ENCODE peak calls at places on chromosomes 4 and X, in eight cellular contexts. M, G, X, L, Z, V, W and D are unnamed samples. For H3K27me3, the result is how much of the 10 kb centered on the place peaks cover.

GRCh38 chr4:123378794-123379193 is 17.8 kb upstream of the SPRY1 start:
- DNase-seq in M (no peak), G (no peak), X (no peak), L (no peak), Z (no peak), V (no peak), W (no peak), D (no peak)

GRCh38 chr4:121814756-121815155 is 8.9 kb downstream of the CCNA2 start:
- DNase-seq in M (no peak), G (no peak), X (no peak), L (no peak), Z (no peak), V (no peak), W (no peak), D (no peak)

GRCh38 chr4:9764155-9764696 is 17.2 kb upstream of the DRD5 start:
- DNase-seq in M (no peak), G (no peak), X (no peak), L (no peak), Z (no peak), V (no peak), W (no peak), D (no peak)

GRCh38 chrX:45718676-45719075 is 518.0 kb upstream of the DIPK2B start:
- DNase-seq in M (no peak), G (no peak), X (no peak), L (no peak), Z (no peak), V (no peak), W (no peak), D (no peak)

GRCh38 chr4:151990201-151990600 is 229.4 kb upstream of the GATB start:
- DNase-seq in M (no peak), G (no peak), X (no peak), L (no peak), Z (no peak), V (no peak), W (no peak), D (no peak)

GRCh38 chr4:53500552-53500951 is 90.7 kb downstream of the LNX1 start:
- DNase-seq in M (no peak), G (no peak), X (no peak), L (no peak), Z (no peak), V (no peak), W (no peak), D (no peak)

GRCh38 chrX:77451041-77451440 is 3.9 kb downstream of the FGF16 start:
- DNase-seq in M (no peak), G (no peak), X (no peak), L (no peak), Z (no peak), V (no peak), W (no peak), D (no peak)

GRCh38 chrX:24298191-24298590 is 15.7 kb downstream of the SUPT20HL2 start:
- DNase-seq in M (no peak), G (no peak), X (no peak), L (no peak), Z (no peak), V (no peak), W (no peak), D (no peak)

GRCh38 chr4:13530823-13531608 is 13.3 kb downstream of the NKX3-2 start:
- DNase-seq in M (no peak), G (no peak), X (peak), L (no peak), Z (no peak), V (no peak), W (no peak), D (no peak)

GRCh38 chr4:74755486-74755885 is 38.8 kb downstream of the BTC start:
- DNase-seq in M (no peak), G (no peak), X (peak), L (no peak), Z (no peak), V (peak), W (peak), D (no peak)

GRCh38 chr4:111209706-111210105 is 586.8 kb upstream of the PITX2 start:
- DNase-seq in M (no peak), G (no peak), X (no peak), L (peak), Z (no peak), V (no peak), W (no peak), D (no peak)

GRCh38 chr4:30721353-30722091 is 1.4 kb downstream of the PCDH7 start:
- DNase-seq in M (no peak), G (no peak), X (peak), L (no peak), Z (peak), V (no peak), W (peak), D (peak)

GRCh38 chr4:110211007-110211769 is 12.8 kb upstream of the ELOVL6 start:
- DNase-seq in M (no peak), G (no peak), X (no peak), L (no peak), Z (no peak), V (no peak), W (peak), D (no peak)

GRCh38 chrX:41761702-41762101 is 37.7 kb downstream of the GPR82 start:
- DNase-seq in M (no peak), G (no peak), X (no peak), L (no peak), Z (no peak), V (no peak), W (no peak), D (no peak)

GRCh38 chr4:13642576-13642975 is 15.1 kb upstream of the BOD1L1 start:
- DNase-seq in M (no peak), G (no peak), X (peak), L (no peak), Z (peak), V (no peak), W (no peak), D (peak)

GRCh38 chr4:119930546-119930945 is 136.1 kb downstream of the MAD2L1 start:
- DNase-seq in M (no peak), G (no peak), X (no peak), L (no peak), Z (no peak), V (no peak), W (no peak), D (no peak)

GRCh38 chr4:14180983-14181601 is 553.6 kb upstream of the BOD1L1 start:
- DNase-seq in M (no peak), G (no peak), X (no peak), L (no peak), Z (peak), V (no peak), W (no peak), D (no peak)

GRCh38 chr4:100609810-100610209 is 92.0 kb upstream of the EMCN start:
- DNase-seq in M (no peak), G (no peak), X (no peak), L (no peak), Z (no peak), V (no peak), W (no peak), D (no peak)

GRCh38 chrX:110847334-110847733 is 51.7 kb upstream of the CHRDL1 start:
- DNase-seq in M (no peak), G (no peak), X (no peak), L (no peak), Z (no peak), V (no peak), W (no peak), D (no peak)

GRCh38 chr4:107069049-107069448 is 32.9 kb upstream of the DKK2 start:
- DNase-seq in M (no peak), G (no peak), X (no peak), L (no peak), Z (no peak), V (no peak), W (no peak), D (no peak)

GRCh38 chrX:10240918-10241317 is 84.1 kb downstream of the CLCN4 start:
- DNase-seq in M (no peak), G (no peak), X (peak), L (no peak), Z (no peak), V (no peak), W (no peak), D (no peak)

GRCh38 chrX:32562261-32562660 is 649.1 kb downstream of the DMD start:
- DNase-seq in M (no peak), G (no peak), X (no peak), L (no peak), Z (no peak), V (no peak), W (no peak), D (no peak)

GRCh38 chr4:140019619-140020367 is 134.2 kb downstream of the MAML3 start:
- DNase-seq in M (no peak), G (no peak), X (no peak), L (no peak), Z (no peak), V (no peak), W (no peak), D (no peak)

GRCh38 chrX:63967541-63967940 is 182.5 kb upstream of the ARHGEF9 start:
- DNase-seq in M (no peak), G (no peak), X (no peak), L (no peak), Z (no peak), V (no peak), W (no peak), D (no peak)

GRCh38 chr4:10364194-10364593 is 93.0 kb downstream of the ZNF518B start:
- DNase-seq in M (no peak), G (no peak), X (no peak), L (no peak), Z (no peak), V (no peak), W (no peak), D (no peak)

GRCh38 chr4:95556460-95556859 is 7.7 kb upstream of the UNC5C start:
- DNase-seq in M (no peak), G (no peak), X (no peak), L (no peak), Z (no peak), V (no peak), W (no peak), D (no peak)

GRCh38 chr4:138494931-138495330 is 252.8 kb upstream of the SLC7A11 start:
- DNase-seq in M (no peak), G (no peak), X (no peak), L (peak), Z (no peak), V (no peak), W (no peak), D (no peak)

GRCh38 chr4:6542951-6543350 is 32.0 kb upstream of the MAN2B2 start:
- DNase-seq in M (no peak), G (no peak), X (no peak), L (no peak), Z (no peak), V (no peak), W (no peak), D (no peak)

GRCh38 chr4:82784615-82785247 is 13.9 kb downstream of the SCD5 start:
- DNase-seq in M (no peak), G (no peak), X (no peak), L (no peak), Z (no peak), V (no peak), W (no peak), D (no peak)

GRCh38 chr4:123833156-123833555 is 436.6 kb downstream of the SPRY1 start:
- DNase-seq in M (no peak), G (no peak), X (no peak), L (no peak), Z (no peak), V (no peak), W (no peak), D (no peak)

GRCh38 chrX:95884196-95884595 is 800.4 kb upstream of the DIAPH2 start:
- DNase-seq in M (no peak), G (no peak), X (no peak), L (no peak), Z (no peak), V (no peak), W (no peak), D (peak)

GRCh38 chrX:154348114-154348531 is 26.3 kb downstream of the FLNA start:
- DNase-seq in M (no peak), G (no peak), X (peak), L (no peak), Z (no peak), V (no peak), W (no peak), D (no peak)

GRCh38 chr4:39621582-39621981 is 17.1 kb downstream of the SMIM14 start:
- DNase-seq in M (no peak), G (no peak), X (no peak), L (no peak), Z (peak), V (peak), W (peak), D (peak)

GRCh38 chr4:4384837-4385236 is 2.1 kb upstream of the NSG1 start:
- DNase-seq in M (no peak), G (no peak), X (no peak), L (peak), Z (no peak), V (no peak), W (no peak), D (no peak)
- H3K27me3 ChIP-seq in M (half or more), G (half or more), X (half or more), L (under half), Z (under half), V (under half), W (half or more), D (under half)

GRCh38 chr4:181498148-181498547 is 745.1 kb upstream of the TENM3 start:
- DNase-seq in M (no peak), G (no peak), X (no peak), L (no peak), Z (no peak), V (no peak), W (no peak), D (no peak)
- TF ChIP-seq EP300 in M (no peak), G (no peak), X (no peak), L (no peak), Z (no peak), V (no peak), W (no peak), D (no peak)

GRCh38 chrX:40098264-40099045 is 697 bp upstream of the BCOR start:
- DNase-seq in M (no peak), G (no peak), X (no peak), L (no peak), Z (no peak), V (no peak), W (peak), D (no peak)
- TF ChIP-seq POLR2A in M (no peak), G (no peak), X (peak), L (no peak), Z (no peak), V (no peak), W (peak), D (no peak)

DNA sequence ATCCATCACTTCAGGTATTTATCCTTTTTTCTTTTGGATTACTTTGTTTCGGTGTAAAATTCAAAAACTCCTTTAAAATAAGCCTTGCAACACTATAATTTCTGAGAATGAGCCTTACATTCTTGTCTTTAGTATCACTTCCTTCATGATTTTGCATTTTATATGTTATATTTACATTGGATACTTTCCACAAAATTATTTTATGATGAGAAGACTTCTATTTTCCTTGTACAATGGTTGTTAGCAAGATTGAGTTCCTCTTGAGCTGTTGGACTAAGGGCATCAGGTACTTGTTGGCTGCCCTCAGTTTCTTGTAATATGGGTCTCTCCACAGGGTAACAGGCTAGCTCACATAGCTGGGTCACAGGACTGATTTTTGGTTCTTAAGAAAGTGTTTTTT is 22.7 kb upstream of the HPGDS start:
- DNase-seq in M (no peak), G (no peak), X (no peak), L (no peak), Z (no peak), V (no peak), W (no peak), D (no peak)
- H3K27me3 ChIP-seq in M (under half), G (under half), X (under half), L (under half), Z (under half), V (under half), W (under half), D (under half)

DNA sequence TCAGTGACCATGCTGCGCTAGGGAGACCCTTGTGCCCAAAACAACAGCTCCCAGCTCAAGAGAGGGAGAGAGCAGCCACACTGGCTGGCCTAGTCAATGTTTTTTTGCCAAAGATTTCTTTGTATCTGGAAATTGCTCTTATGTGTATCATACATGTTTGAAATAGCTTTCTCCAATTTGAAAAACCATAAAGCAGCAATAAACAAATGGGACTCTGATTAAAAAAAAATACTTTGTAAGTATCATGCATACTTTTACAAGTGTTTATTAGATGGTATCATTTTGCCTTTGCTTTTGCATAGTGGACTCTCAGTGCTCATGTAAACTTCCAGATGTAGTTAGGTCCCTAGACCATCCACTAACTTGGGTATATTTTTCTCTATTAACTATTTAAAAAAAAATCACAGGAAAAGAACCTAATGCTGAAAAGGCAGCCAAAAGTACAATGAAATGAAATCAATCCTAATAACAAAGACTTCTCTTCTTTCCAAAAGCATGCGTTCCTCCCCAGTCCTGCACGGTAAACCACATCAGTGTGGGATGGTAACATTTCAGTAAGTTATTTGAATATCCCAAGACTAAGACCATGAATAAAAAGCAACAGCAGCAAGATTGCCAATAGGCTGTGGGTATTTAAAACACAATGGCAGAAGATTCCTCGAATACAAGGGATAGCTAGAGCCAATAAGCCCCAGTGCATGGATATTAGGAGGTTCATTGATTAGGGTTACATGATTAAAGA is 117.6 kb downstream of the PALLD start:
- DNase-seq in M (no peak), G (no peak), X (no peak), L (no peak), Z (no peak), V (no peak), W (no peak), D (no peak)
- TF ChIP-seq EP300 in M (no peak), G (no peak), X (no peak), L (no peak), Z (no peak), V (no peak), W (no peak), D (no peak)

GRCh38 chrX:49192722-49193328 is 6.7 kb upstream of the PRICKLE3 start:
- DNase-seq in M (no peak), G (no peak), X (no peak), L (no peak), Z (no peak), V (no peak), W (no peak), D (no peak)

GRCh38 chrX:49190783-49191032 is 4.5 kb upstream of the PRICKLE3 start:
- DNase-seq in M (peak), G (peak), X (no peak), L (no peak), Z (no peak), V (no peak), W (no peak), D (no peak)

GRCh38 chrX:49188468-49189076 is 2.4 kb upstream of the PRICKLE3 start:
- DNase-seq in M (no peak), G (no peak), X (no peak), L (no peak), Z (no peak), V (no peak), W (no peak), D (no peak)

GRCh38 chrX:49193542-49193964 is 6.4 kb downstream of the SYP start:
- DNase-seq in M (no peak), G (no peak), X (no peak), L (no peak), Z (no peak), V (no peak), W (no peak), D (no peak)

GRCh38 chrX:49191033-49191871 is 5.1 kb upstream of the PRICKLE3 start:
- DNase-seq in M (peak), G (peak), X (peak), L (peak), Z (peak), V (peak), W (peak), D (peak)
- TF ChIP-seq POLR2A in M (peak), G (peak), X (peak), L (no peak), Z (no peak), V (peak), W (peak), D (peak)

GRCh38 chr4:1045595-1046201 is 34.3 kb downstream of the FGFRL1 start:
- DNase-seq in M (no peak), G (no peak), X (peak), L (no peak), Z (no peak), V (no peak), W (no peak), D (peak)

GRCh38 chr4:1048781-1049590 is 37.6 kb downstream of the FGFRL1 start:
- DNase-seq in M (no peak), G (peak), X (peak), L (no peak), Z (no peak), V (no peak), W (no peak), D (peak)

GRCh38 chr4:1045193-1045594 is 33.8 kb downstream of the FGFRL1 start:
- DNase-seq in M (no peak), G (no peak), X (peak), L (no peak), Z (no peak), V (no peak), W (no peak), D (peak)

GRCh38 chr4:1047976-1048780 is 36.8 kb downstream of the FGFRL1 start:
- DNase-seq in M (no peak), G (peak), X (peak), L (no peak), Z (no peak), V (no peak), W (peak), D (peak)

GRCh38 chr4:1047106-1047975 is 35.9 kb downstream of the FGFRL1 start:
- DNase-seq in M (no peak), G (peak), X (peak), L (no peak), Z (peak), V (no peak), W (peak), D (peak)
- H3K27me3 ChIP-seq in M (under half), G (half or more), X (half or more), L (under half), Z (under half), V (under half), W (half or more), D (under half)

GRCh38 chrX:17744896-17745523 is 7.7 kb downstream of the SCML1 start:
- DNase-seq in M (no peak), G (no peak), X (no peak), L (no peak), Z (no peak), V (no peak), W (no peak), D (no peak)
- TF ChIP-seq EP300 in M (no peak), G (no peak), X (no peak), L (no peak), Z (no peak), V (no peak), W (no peak), D (no peak)

DNA sequence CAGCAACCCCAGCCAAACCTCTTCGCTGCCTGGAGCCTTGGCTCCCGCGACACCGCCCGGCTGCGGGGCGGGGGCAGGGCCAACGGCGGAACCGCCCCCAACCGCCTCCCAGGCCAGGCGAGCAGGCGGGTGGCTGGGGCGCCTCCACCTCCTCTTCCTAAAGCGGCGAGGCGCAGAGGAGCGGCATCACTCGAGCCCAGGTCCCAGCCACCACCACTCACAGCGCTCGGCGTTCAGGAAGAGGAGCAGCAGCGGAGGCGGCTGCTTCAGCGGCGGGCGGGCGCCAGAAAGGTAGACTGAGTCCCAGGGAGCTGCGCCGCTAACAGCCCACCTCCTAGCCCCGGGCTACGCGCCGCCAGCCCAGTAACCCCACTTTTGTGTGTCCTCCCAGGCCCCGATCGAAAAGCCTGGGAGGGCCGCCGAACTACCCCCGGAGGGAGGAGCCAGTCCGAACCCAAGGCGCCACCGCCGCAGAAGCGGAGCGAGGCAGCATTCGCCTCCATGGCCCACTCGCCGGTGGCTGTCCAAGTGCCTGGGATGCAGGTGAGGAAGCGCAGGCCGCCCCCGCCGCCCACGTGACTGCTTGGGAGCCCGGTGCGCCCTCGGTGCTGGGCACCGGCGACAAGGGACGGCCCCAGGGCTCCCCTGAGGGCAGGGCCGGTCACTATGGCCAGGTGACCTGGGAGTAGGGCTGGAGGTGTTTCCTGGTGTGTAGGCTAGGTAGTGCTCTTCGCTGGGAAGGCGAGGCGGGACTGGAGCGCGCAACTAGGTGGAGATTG is at the start of gene STK26:
- DNase-seq in M (peak), G (peak), X (peak), L (peak), Z (peak), V (peak), W (peak), D (peak)
- TF ChIP-seq POLR2A in M (no peak), G (peak), X (peak), L (peak), Z (no peak), V (peak), W (peak), D (peak)